ENCODE peak calls at places on chromosomes 7 and 10, in seven cellular contexts. S is OCI-LY7, A is Peyer's patch, N is PC-3, E is tibial nerve, M is prostate gland, D is psoas muscle. Q is an unnamed sample.

GRCh38 chr10:126063353-126063791 is 167.0 kb downstream of the FANK1 start:
- DNase-seq in M (no peak), D (no peak), A (no peak), N (peak), S (no peak), E (no peak), Q (no peak)

GRCh38 chr7:47588704-47589225 is 6.9 kb upstream of the TNS3 start:
- DNase-seq in S (no peak), A (no peak), M (no peak), E (no peak), N (no peak), D (no peak), Q (peak)

GRCh38 chr7:3537210-3537875 is 236.3 kb downstream of the SDK1 start:
- DNase-seq in A (no peak), S (no peak), M (no peak), N (peak), E (no peak), D (no peak), Q (no peak)

GRCh38 chr10:132434405-132435005 is 37.5 kb downstream of the PWWP2B start:
- DNase-seq in S (peak), M (no peak), E (no peak), D (no peak), N (peak), A (peak), Q (peak)

GRCh38 chr10:15630353-15630752 is 89.4 kb downstream of the ITGA8 start:
- DNase-seq in D (no peak), A (no peak), N (no peak), S (no peak), M (no peak), E (no peak), Q (no peak)

GRCh38 chr7:132604090-132604489 is 27.8 kb upstream of the PLXNA4 start:
- DNase-seq in N (no peak), S (no peak), M (no peak), D (no peak), A (no peak), E (no peak), Q (no peak)

GRCh38 chr10:1132584-1132983 is 76.4 kb downstream of the WDR37 start:
- DNase-seq in N (no peak), S (no peak), M (no peak), A (no peak), E (no peak), D (no peak), Q (peak)

GRCh38 chr7:136741941-136742340 is 126.5 kb upstream of the CHRM2 start:
- DNase-seq in N (peak), D (no peak), S (no peak), E (no peak), M (no peak), A (no peak), Q (no peak)

GRCh38 chr10:89469517-89469916 is 55.1 kb downstream of the IFIT5 start:
- DNase-seq in E (no peak), A (no peak), N (peak), D (no peak), M (no peak), S (no peak), Q (no peak)

GRCh38 chr10:48369501-48369900 is 63.0 kb downstream of the MAPK8 start:
- DNase-seq in S (no peak), E (no peak), D (no peak), M (no peak), N (no peak), A (no peak), Q (no peak)

GRCh38 chr10:91613411-91614253 is 19.2 kb downstream of the PPP1R3C start:
- DNase-seq in M (no peak), A (peak), D (peak), E (no peak), S (no peak), N (peak), Q (no peak)

GRCh38 chr10:91551856-91552255 is 81.0 kb downstream of the PPP1R3C start:
- DNase-seq in D (no peak), A (peak), M (no peak), N (peak), E (no peak), S (no peak), Q (peak)

GRCh38 chr10:78804356-78805032 is 264.3 kb upstream of the ZMIZ1 start:
- DNase-seq in N (no peak), D (no peak), E (no peak), M (peak), S (no peak), A (no peak), Q (no peak)

GRCh38 chr7:47373871-47374451 is 207.9 kb downstream of the TNS3 start:
- DNase-seq in E (no peak), A (no peak), M (no peak), N (no peak), D (peak), S (peak), Q (no peak)

GRCh38 chr10:60943372-60944158 is 420 bp downstream of the RHOBTB1 start:
- DNase-seq in E (peak), M (peak), N (peak), A (peak), D (peak), S (no peak), Q (peak)

GRCh38 chr7:4951903-4952636 is 6.9 kb downstream of the MMD2 start:
- DNase-seq in A (no peak), S (peak), N (peak), M (no peak), E (no peak), D (no peak), Q (no peak)

GRCh38 chr7:28958235-28958945 is at the start of gene TRIL:
- DNase-seq in E (peak), D (peak), N (no peak), M (peak), S (no peak), A (peak), Q (peak)

GRCh38 chr7:85474234-85474633 is 287.4 kb upstream of the SEMA3D start:
- DNase-seq in S (no peak), M (no peak), A (no peak), D (no peak), N (peak), E (no peak), Q (no peak)

GRCh38 chr7:32155712-32156111 is 85.5 kb upstream of the PDE1C start:
- DNase-seq in S (no peak), M (no peak), D (no peak), A (no peak), N (no peak), E (no peak), Q (no peak)

GRCh38 chr7:41774966-41775365 is 72.1 kb upstream of the INHBA start:
- DNase-seq in E (no peak), D (no peak), A (no peak), N (no peak), M (no peak), S (no peak), Q (no peak)

GRCh38 chr10:121647401-121647800 is 49.2 kb upstream of the FGFR2 start:
- DNase-seq in S (no peak), A (no peak), M (no peak), N (no peak), E (no peak), D (no peak), Q (no peak)

GRCh38 chr10:132021046-132021445 is 39.3 kb upstream of the BNIP3 start:
- DNase-seq in S (no peak), N (no peak), E (no peak), D (no peak), M (no peak), A (no peak), Q (no peak)

GRCh38 chr7:104963991-104964385 is 50.0 kb upstream of the KMT2E start:
- DNase-seq in E (no peak), A (no peak), D (no peak), N (peak), S (peak), M (no peak), Q (no peak)

GRCh38 chr10:65166272-65166671 is 1645.1 kb downstream of the REEP3 start:
- DNase-seq in M (no peak), D (peak), N (no peak), E (no peak), A (no peak), S (no peak), Q (no peak)

GRCh38 chr7:27194641-27195379 is 5.1 kb downstream of the HOXA13 start:
- DNase-seq in S (no peak), E (no peak), D (no peak), M (peak), N (peak), A (no peak), Q (peak)

GRCh38 chr7:118995395-118995794 is 770.9 kb downstream of the ANKRD7 start:
- DNase-seq in S (no peak), M (no peak), N (no peak), A (no peak), E (no peak), D (no peak), Q (no peak)

GRCh38 chr7:147700702-147701101 is 889.9 kb upstream of the C7orf33 start:
- DNase-seq in S (no peak), N (peak), D (no peak), E (no peak), A (no peak), M (no peak), Q (no peak)

GRCh38 chr10:59831658-59832503 is 74.5 kb downstream of the CCDC6 start:
- DNase-seq in N (no peak), M (no peak), S (no peak), A (peak), D (no peak), E (no peak), Q (no peak)

GRCh38 chr10:51729822-51730530 is 30.6 kb upstream of the CSTF2T start:
- DNase-seq in M (no peak), N (no peak), D (no peak), S (no peak), E (no peak), A (no peak), Q (no peak)

GRCh38 chr7:28536259-28536658 is 123.9 kb downstream of the CREB5 start:
- DNase-seq in E (no peak), A (no peak), M (no peak), D (peak), N (peak), S (no peak), Q (no peak)

GRCh38 chr10:70319183-70319582 is 35.4 kb upstream of the NPFFR1 start:
- DNase-seq in D (no peak), M (no peak), E (no peak), A (no peak), N (no peak), S (no peak), Q (no peak)

GRCh38 chr7:157884461-157885062 is 547.8 kb downstream of the DNAJB6 start:
- DNase-seq in S (no peak), E (no peak), M (no peak), N (no peak), A (no peak), D (no peak), Q (no peak)

GRCh38 chr7:5477723-5478531 is 54.3 kb upstream of the TNRC18 start:
- DNase-seq in S (no peak), E (no peak), N (no peak), A (no peak), D (peak), M (no peak), Q (no peak)

GRCh38 chr7:1855396-1856160 is 185.5 kb downstream of the ELFN1 start:
- DNase-seq in M (no peak), N (no peak), E (no peak), A (peak), S (no peak), D (peak), Q (no peak)

GRCh38 chr10:13949844-13950542 is 363.2 kb downstream of the PRPF18 start:
- DNase-seq in E (no peak), A (no peak), D (no peak), N (peak), S (no peak), M (no peak), Q (no peak)
- TF ChIP-seq CTCF in E (no peak), A (no peak), D (no peak), N (no peak), S (no peak), M (no peak), Q (no peak)

DNA sequence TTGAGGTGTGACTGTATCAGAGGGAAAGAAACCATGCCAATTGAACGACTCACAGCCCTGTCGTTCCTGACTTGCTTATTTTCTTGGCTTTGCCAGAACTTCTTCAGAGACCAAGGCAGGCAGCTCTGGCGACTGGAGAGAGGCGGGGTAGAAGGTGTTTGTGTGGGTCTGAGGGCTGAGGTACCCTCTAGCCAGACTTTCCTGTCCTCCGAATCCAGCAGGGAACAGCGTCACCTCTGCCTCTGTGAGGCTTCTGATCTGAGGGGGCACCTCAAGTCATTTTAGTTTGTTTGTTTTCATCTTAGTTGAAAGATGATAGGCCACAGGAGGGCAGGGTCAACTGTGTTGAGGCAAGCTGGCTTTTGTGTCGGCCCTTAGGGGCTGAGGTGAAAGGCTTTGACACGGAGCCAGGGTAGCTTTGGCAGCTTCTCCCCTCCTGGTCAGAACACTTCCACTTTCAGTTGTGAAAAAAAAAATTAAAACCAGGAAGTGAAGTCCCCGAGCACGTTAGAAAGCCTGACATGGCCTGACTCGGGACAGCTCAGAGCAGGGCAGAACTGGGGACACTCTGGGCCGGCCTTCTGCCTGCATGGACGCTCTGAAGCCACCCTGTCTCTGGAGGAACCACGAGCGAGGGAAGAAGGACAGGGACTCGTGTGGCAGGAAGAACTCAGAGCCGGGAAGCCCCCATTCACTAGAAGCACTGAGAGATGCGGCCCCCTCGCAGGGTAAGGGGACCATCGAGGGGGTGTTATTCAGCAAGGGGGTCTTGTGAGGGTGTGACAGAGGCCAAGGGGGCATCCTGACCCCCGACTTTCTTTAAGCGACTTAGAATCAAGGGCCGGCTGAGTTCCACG is 2.0 kb downstream of the ACSL5 start:
- DNase-seq in A (peak), N (peak), M (peak), D (peak), E (peak), S (peak), Q (peak)
- H3K27ac ChIP-seq in A (peak), N (no peak), M (peak), D (peak), E (peak), S (peak), Q (peak)

GRCh38 chr7:112411186-112411795 is 39.0 kb upstream of the IFRD1 start:
- DNase-seq in S (no peak), N (peak), E (no peak), A (no peak), D (no peak), M (no peak), Q (no peak)

GRCh38 chr7:112419543-112420130 is 30.6 kb upstream of the IFRD1 start:
- DNase-seq in E (no peak), N (no peak), M (no peak), A (no peak), S (no peak), D (no peak), Q (no peak)

GRCh38 chr7:112416127-112416526 is 34.1 kb upstream of the IFRD1 start:
- DNase-seq in E (no peak), S (no peak), M (no peak), N (no peak), D (no peak), A (no peak), Q (no peak)

GRCh38 chr7:112410087-112410486 is 40.2 kb upstream of the IFRD1 start:
- DNase-seq in A (no peak), N (peak), S (no peak), M (no peak), E (no peak), D (no peak), Q (no peak)

DNA sequence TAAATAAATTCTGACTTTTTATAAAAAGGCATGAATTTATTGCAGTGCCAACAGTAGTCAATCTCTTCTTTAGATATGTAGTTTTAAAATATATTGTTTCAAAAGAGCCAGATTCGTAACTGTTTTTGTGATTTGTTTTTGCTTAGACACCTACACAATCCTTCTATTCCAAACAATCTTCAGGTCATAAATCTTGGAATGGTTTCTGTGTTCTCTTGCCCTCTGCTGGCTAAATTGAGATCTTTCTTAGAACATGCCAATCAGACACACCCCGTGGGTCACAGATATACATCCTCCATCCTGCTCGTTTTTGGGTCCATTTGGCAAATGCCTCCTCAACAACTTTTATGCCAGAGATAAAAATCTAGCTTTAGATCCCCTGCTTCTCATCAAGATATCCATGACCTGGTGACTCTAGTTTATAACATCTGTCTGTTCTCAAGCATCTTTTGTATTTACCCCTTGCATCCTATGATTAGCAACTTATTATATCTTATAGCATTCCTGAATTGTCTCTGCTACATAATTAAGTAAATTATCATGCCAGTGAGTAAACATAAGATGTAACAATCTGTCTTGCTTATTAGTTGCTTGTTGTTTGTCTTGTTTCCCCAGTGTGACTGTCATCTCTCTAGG is 35.3 kb upstream of the IFRD1 start:
- DNase-seq in N (peak), E (no peak), M (no peak), D (no peak), A (no peak), S (peak), Q (no peak)
- TF ChIP-seq CTCF in N (peak), E (peak), M (peak), D (peak), A (peak), S (peak), Q (peak)

GRCh38 chr7:36155811-36156361 is 2.8 kb downstream of the EEPD1 start:
- DNase-seq in A (peak), S (peak), E (no peak), N (peak), M (peak), D (peak), Q (peak)

GRCh38 chr7:36160313-36160712 is 7.3 kb downstream of the EEPD1 start:
- DNase-seq in E (no peak), D (no peak), M (no peak), A (no peak), N (no peak), S (no peak), Q (no peak)

GRCh38 chr7:36159618-36160017 is 6.6 kb downstream of the EEPD1 start:
- DNase-seq in S (no peak), A (no peak), N (no peak), E (no peak), D (no peak), M (no peak), Q (no peak)

GRCh38 chr7:36157506-36158320 is 4.7 kb downstream of the EEPD1 start:
- DNase-seq in M (no peak), N (peak), S (no peak), E (no peak), D (no peak), A (peak), Q (no peak)

DNA sequence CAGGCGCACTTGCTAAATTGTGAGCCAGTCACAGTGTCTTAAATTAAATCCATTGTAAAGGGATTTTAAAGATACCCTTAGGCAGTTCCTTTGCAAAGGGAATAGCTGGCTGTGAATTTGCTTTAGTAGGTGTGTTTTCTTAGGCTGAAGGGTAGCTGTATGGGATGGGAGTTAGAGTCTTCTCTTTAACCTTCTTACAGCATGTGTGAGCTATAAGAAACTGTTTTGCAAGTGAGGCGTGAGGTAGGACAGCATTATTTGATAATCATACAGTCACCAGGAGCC is 5.2 kb downstream of the EEPD1 start:
- DNase-seq in A (no peak), N (peak), D (no peak), S (no peak), E (no peak), M (no peak), Q (no peak)
- H3K27ac ChIP-seq in A (no peak), N (peak), D (peak), S (no peak), E (no peak), M (no peak), Q (no peak)